ENCODE peak calls at places on chromosomes 11 and 22, in eight cellular contexts. U is adrenal gland, A is right lobe of liver, V is body of pancreas, P is NB4, S is spleen, M is heart left ventricle, W is ovary. Z is an unnamed sample.

GRCh38 chr22:49723478-49724029 is 104.1 kb downstream of the BRD1 start:
- DNase-seq in U (no peak), A (no peak), V (no peak), P (no peak), S (no peak), M (no peak), W (no peak), Z (no peak)

GRCh38 chr11:8354622-8355417 is 91.1 kb upstream of the LMO1 start:
- DNase-seq in U (no peak), A (no peak), V (peak; percentile 22), P (peak; percentile 46), S (peak; percentile 76), M (no peak), W (no peak), Z (no peak)

GRCh38 chr11:130725417-130726233 is 190.7 kb downstream of the SNX19 start:
- DNase-seq in U (no peak), A (no peak), V (no peak), P (no peak), S (no peak), M (no peak), W (no peak), Z (no peak)

GRCh38 chr11:20259506-20259905 is 99.2 kb upstream of the DBX1 start:
- DNase-seq in U (no peak), A (no peak), V (no peak), P (no peak), S (no peak), M (no peak), W (no peak), Z (no peak)

GRCh38 chr11:75598900-75599299 is 36.8 kb downstream of the SERPINH1 start:
- DNase-seq in U (no peak), A (no peak), V (no peak), P (no peak), S (no peak), M (no peak), W (no peak), Z (no peak)

GRCh38 chr11:108206171-108206570 is 16.3 kb downstream of the NPAT start:
- DNase-seq in U (no peak), A (no peak), V (no peak), P (no peak), S (no peak), M (no peak), W (no peak), Z (no peak)

GRCh38 chr22:28741200-28741757 is 341 bp downstream of the CHEK2 start:
- DNase-seq in U (no peak), A (no peak), V (no peak), P (no peak), S (peak; percentile 64), M (no peak), W (no peak), Z (no peak)

GRCh38 chr22:37148031-37148651 is 1.6 kb downstream of the IL2RB start:
- DNase-seq in U (no peak), A (no peak), V (no peak), P (no peak), S (peak; percentile 73), M (no peak), W (no peak), Z (no peak)

GRCh38 chr11:122592641-122593040 is 62.9 kb upstream of the UBASH3B start:
- DNase-seq in U (no peak), A (no peak), V (no peak), P (no peak), S (no peak), M (no peak), W (no peak), Z (no peak)

GRCh38 chr22:30586414-30586813 is 5.3 kb downstream of the PES1 start:
- DNase-seq in U (no peak), A (no peak), V (no peak), P (no peak), S (no peak), M (no peak), W (no peak), Z (no peak)

GRCh38 chr22:30596886-30597285 is 5.2 kb upstream of the PES1 start:
- DNase-seq in U (no peak), A (no peak), V (peak; percentile 49), P (no peak), S (no peak), M (no peak), W (no peak), Z (peak; percentile 82)

GRCh38 chr22:30596199-30596598 is 4.5 kb upstream of the PES1 start:
- DNase-seq in U (no peak), A (no peak), V (no peak), P (no peak), S (no peak), M (no peak), W (no peak), Z (no peak)

GRCh38 chr22:30591191-30591587 is 521 bp downstream of the PES1 start:
- DNase-seq in U (no peak), A (no peak), V (no peak), P (no peak), S (no peak), M (no peak), W (no peak), Z (no peak)

GRCh38 chr22:30591588-30592359 is at the start of gene PES1:
- DNase-seq in U (peak; percentile 97), A (peak; percentile 97), V (peak; percentile 97), P (peak; percentile 99), S (peak; percentile 97), M (peak; percentile 96), W (peak; percentile 97), Z (peak; percentile 97)
- TF ChIP-seq POLR2A in U (peak; percentile 37), A (peak; percentile 22), V (peak; percentile 54), P (peak; percentile 51), S (no peak), M (no peak), W (peak; percentile 23), Z (no peak)

GRCh38 chr11:68213555-68214172 is 568 bp upstream of the KMT5B start:
- DNase-seq in U (peak; percentile 87), A (peak; percentile 91), V (peak; percentile 90), P (peak; percentile 97), S (peak; percentile 95), M (peak; percentile 93), W (peak; percentile 90), Z (peak; percentile 76)
- TF ChIP-seq POLR2A in U (peak; percentile 95), A (peak; percentile 96), V (peak; percentile 98), P (peak; percentile 96), S (peak; percentile 95), M (peak; percentile 88), W (peak; percentile 73), Z (peak; percentile 75)

GRCh38 chr11:2951235-2952110 is 22.3 kb upstream of the PHLDA2 start:
- DNase-seq in U (no peak), A (no peak), V (no peak), P (peak; percentile 56), S (no peak), M (no peak), W (no peak), Z (no peak)
- TF ChIP-seq POLR2A in U (no peak), A (no peak), V (no peak), P (no peak), S (no peak), M (no peak), W (no peak), Z (no peak)

GRCh38 chr11:67436459-67437081 is 912 bp downstream of the PTPRCAP start:
- DNase-seq in U (no peak), A (no peak), V (no peak), P (peak; percentile 96), S (peak; percentile 92), M (no peak), W (no peak), Z (no peak)

GRCh38 chr11:67434395-67434881 is 3.0 kb downstream of the PTPRCAP start:
- DNase-seq in U (no peak), A (no peak), V (no peak), P (peak; percentile 52), S (peak; percentile 86), M (no peak), W (no peak), Z (no peak)

GRCh38 chr11:67437082-67437821 is at the start of gene PTPRCAP:
- DNase-seq in U (no peak), A (no peak), V (no peak), P (peak; percentile 96), S (peak; percentile 96), M (no peak), W (no peak), Z (no peak)

GRCh38 chr11:67435031-67435726 is 2.3 kb downstream of the PTPRCAP start:
- DNase-seq in U (no peak), A (no peak), V (no peak), P (peak; percentile 51), S (no peak), M (no peak), W (no peak), Z (peak; percentile 87)

DNA sequence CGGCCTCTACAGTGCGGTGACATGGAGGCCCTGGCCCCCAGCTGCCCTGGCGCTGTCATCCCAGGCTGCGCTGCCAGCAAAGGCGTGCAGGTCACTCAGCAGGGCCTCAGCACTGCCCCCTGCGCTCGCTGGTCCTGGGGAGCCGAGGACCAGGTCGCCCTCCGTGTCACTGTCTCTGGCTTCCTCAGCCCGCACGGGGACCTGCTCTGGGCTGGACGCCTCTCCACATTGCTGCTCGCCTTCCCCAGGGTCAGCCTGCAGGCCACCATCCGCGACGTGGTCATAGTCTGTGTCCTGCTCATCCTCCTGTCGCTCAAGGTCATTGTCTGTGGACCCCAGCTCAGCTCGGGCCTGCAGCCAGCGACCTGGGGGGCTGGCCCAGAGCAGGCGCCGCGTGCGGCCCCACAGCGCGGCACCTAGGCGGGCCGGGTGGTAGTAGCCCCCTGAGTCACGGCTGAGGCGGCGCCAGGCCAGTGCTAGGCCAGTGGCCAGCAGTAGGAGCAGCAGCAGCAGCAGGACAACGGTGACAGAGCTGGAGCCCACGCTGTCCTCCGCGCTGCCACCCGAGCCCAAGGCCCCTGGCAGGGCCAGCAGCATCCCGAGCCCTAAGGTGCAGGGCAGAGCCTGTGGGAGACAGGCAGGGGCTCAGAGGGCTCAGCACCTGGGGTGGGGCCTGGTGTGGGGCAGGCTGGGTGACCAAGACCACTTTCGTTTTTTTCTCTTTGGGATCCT is 1.6 kb downstream of the PTPRCAP start:
- DNase-seq in U (no peak), A (no peak), V (no peak), P (no peak), S (peak; percentile 86), M (no peak), W (no peak), Z (no peak)
- TF ChIP-seq POLR2A in U (no peak), A (no peak), V (no peak), P (no peak), S (peak; percentile 11), M (no peak), W (no peak), Z (no peak)

DNA sequence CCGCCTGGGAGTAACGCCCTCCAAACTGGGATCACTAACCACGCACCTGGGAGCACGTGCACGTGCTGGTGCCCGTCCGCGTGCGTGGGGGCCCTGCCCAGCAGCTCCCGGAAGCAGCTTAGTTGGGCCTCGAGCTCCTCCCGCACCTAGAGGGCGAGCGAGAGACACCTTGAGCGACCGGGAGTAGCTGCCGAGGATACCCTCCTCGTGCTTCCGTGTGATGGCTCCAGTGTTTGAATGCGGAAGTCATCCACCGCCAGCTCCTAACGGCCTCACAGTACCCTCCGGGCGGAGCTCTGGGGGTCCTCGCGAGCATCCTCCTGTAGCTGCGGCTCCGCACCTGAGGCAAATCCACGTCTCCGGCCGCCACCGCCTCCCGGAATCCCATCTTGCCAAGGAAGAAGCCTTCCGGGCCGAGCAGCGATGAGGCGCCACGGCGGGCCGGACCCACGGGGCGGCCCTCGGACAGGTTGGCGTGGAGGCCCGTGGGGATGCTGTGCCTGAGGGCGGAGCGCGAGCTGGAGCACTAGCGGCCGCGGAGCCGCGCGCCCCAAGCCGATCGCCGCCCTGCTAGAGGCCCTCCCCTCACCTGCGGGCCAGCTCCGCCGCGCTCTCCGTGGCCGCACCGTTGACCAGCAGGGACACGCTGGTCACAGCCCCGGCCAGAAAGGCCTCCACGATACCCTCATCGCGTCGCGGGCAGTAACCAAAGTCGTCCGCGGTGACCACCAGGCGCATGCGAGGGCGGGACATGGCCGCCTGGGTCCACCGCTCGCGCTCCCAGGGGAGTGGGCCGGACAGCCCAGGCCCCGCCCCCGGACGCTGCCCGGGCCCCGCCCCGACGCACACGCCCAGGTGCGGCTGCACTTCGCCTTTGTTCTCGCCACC is at the start of gene YDJC:
- DNase-seq in U (peak; percentile 81), A (peak; percentile 96), V (peak; percentile 95), P (peak; percentile 96), S (peak; percentile 99), M (peak; percentile 93), W (peak; percentile 92), Z (peak; percentile 97)
- TF ChIP-seq POLR2A in U (peak; percentile 51), A (peak; percentile 67), V (peak; percentile 83), P (peak; percentile 83), S (no peak), M (no peak), W (peak; percentile 39), Z (peak; percentile 66)